ENCODE peak calls at places on chromosomes 3 and 15, in ten cellular contexts. G is T-helper 2 cell; Q is mesendoderm; P is RCC 7860; C is naive thymus-derived CD8-positive, alpha-beta T cell; O is retinal pigment epithelial cell; B is stomach; D is HEK293T; Z is stimulated activated CD4-positive, alpha-beta T cell treated with anti-CD3 and anti-CD28 coated beads, TNF-alpha, amount 100 ng/mL, for 4 hours; T is HT-29. X is an unnamed sample.

GRCh38 chr15:58047149-58047548 is 18.4 kb downstream of the ALDH1A2 start:
- DNase-seq in G (no peak), Q (no peak), P (no peak), C (no peak), O (no peak), B (no peak), D (no peak), Z (no peak), T (no peak), X (no peak)

GRCh38 chr15:91224750-91225380 is 124.8 kb downstream of the SV2B start:
- DNase-seq in G (peak; percentile 5), Q (peak; percentile 71), P (peak; percentile 18), C (no peak), O (no peak), B (no peak), D (peak; percentile 71), Z (no peak), T (peak; percentile 77), X (no peak)

GRCh38 chr3:176650478-176650877 is 546.8 kb downstream of the TBL1XR1 start:
- DNase-seq in G (peak; percentile 1), Q (peak; percentile 55), P (no peak), C (no peak), O (no peak), B (no peak), D (peak; percentile 9), Z (no peak), T (peak; percentile 1), X (peak; percentile 55)

GRCh38 chr3:171811913-171812321 is 1.6 kb upstream of the PLD1 start:
- DNase-seq in G (no peak), Q (no peak), P (peak; percentile 24), C (no peak), O (no peak), B (no peak), D (no peak), Z (no peak), T (no peak), X (peak; percentile 58)

GRCh38 chr3:12948891-12949711 is 107.7 kb upstream of the RPL32 start:
- DNase-seq in G (peak; percentile 59), Q (no peak), P (peak; percentile 7), C (no peak), O (no peak), B (no peak), D (no peak), Z (no peak), T (no peak), X (peak; percentile 53)

GRCh38 chr3:127786358-127787070 is 35.8 kb downstream of the MGLL start:
- DNase-seq in G (no peak), Q (no peak), P (no peak), C (no peak), O (no peak), B (peak; percentile 53), D (no peak), Z (no peak), T (peak; percentile 40), X (peak; percentile 94)

GRCh38 chr15:69282128-69282743 is 16.5 kb upstream of the PAQR5 start:
- DNase-seq in G (no peak), Q (no peak), P (no peak), C (no peak), O (no peak), B (no peak), D (no peak), Z (no peak), T (no peak), X (no peak)

GRCh38 chr3:187025254-187025655 is 94.9 kb downstream of the ST6GAL1 start:
- DNase-seq in G (peak; percentile 67), Q (no peak), P (no peak), C (no peak), O (no peak), B (no peak), D (no peak), Z (peak; percentile 55), T (no peak), X (no peak)

GRCh38 chr3:42935472-42935871 is 29.5 kb downstream of the ZNF662 start:
- DNase-seq in G (peak; percentile 3), Q (no peak), P (no peak), C (peak; percentile 10), O (no peak), B (no peak), D (no peak), Z (no peak), T (no peak), X (no peak)